ENCODE peak calls at places on chromosomes 2 and 18, in ten cellular contexts. K, J, R, X, N, E, O, I, T and V are unnamed samples.

GRCh38 chr18:80167331-80167730 is 58.3 kb downstream of the ADNP2 start:
- DNase-seq in O (no peak), K (no peak), J (peak), N (no peak), E (peak), I (no peak), X (no peak), R (no peak), T (no peak), V (no peak)

GRCh38 chr18:21129586-21130216 is 18.1 kb upstream of the ROCK1 start:
- DNase-seq in K (no peak), O (no peak), T (no peak), I (no peak), N (no peak), X (no peak), J (no peak), E (no peak), R (peak), V (no peak)

GRCh38 chr2:223169830-223170605 is 118.0 kb downstream of the KCNE4 start:
- DNase-seq in X (no peak), R (no peak), J (no peak), T (no peak), K (peak), N (no peak), E (no peak), O (no peak), I (no peak), V (no peak)

GRCh38 chr2:8906208-8906607 is 68.8 kb upstream of the KIDINS220 start:
- DNase-seq in N (no peak), K (no peak), J (no peak), X (no peak), R (peak), I (no peak), E (no peak), O (peak), T (no peak), V (no peak)

GRCh38 chr2:237440819-237441281 is 26.9 kb upstream of the COL6A3 start:
- DNase-seq in R (no peak), J (no peak), O (no peak), X (no peak), T (no peak), N (no peak), I (no peak), E (no peak), K (no peak), V (no peak)

GRCh38 chr2:192373754-192374153 is 179.0 kb upstream of the TMEFF2 start:
- DNase-seq in E (no peak), K (no peak), J (no peak), N (no peak), O (no peak), T (no peak), R (peak), I (no peak), X (no peak), V (no peak)

GRCh38 chr2:143165291-143165690 is 36.1 kb downstream of the ARHGAP15 start:
- DNase-seq in R (no peak), N (no peak), J (no peak), I (no peak), K (no peak), X (no peak), T (no peak), E (no peak), O (no peak), V (no peak)

GRCh38 chr2:12202702-12203101 is 456.3 kb downstream of the LPIN1 start:
- DNase-seq in N (no peak), K (no peak), R (peak), I (no peak), E (no peak), O (no peak), T (no peak), X (peak), J (no peak), V (no peak)

GRCh38 chr2:233100192-233100998 is 40.3 kb downstream of the INPP5D start:
- DNase-seq in K (no peak), O (no peak), X (no peak), E (no peak), R (no peak), T (no peak), N (no peak), J (no peak), I (no peak), V (no peak)

GRCh38 chr2:234952270-234953115 is 676 bp downstream of the SH3BP4 start:
- DNase-seq in O (no peak), K (peak), X (no peak), I (peak), T (no peak), E (peak), J (peak), R (no peak), N (peak), V (peak)

GRCh38 chr2:140600116-140600515 is 1530.7 kb downstream of the LRP1B start:
- DNase-seq in K (no peak), O (peak), I (no peak), J (no peak), X (no peak), T (no peak), N (no peak), E (no peak), R (peak), V (no peak)

GRCh38 chr2:197883354-197884032 is 79.1 kb downstream of the PLCL1 start:
- DNase-seq in O (no peak), E (no peak), X (no peak), K (no peak), I (no peak), T (no peak), N (no peak), R (peak), J (no peak), V (no peak)

GRCh38 chr2:96842600-96842999 is 1.2 kb downstream of the ANKRD23 start:
- DNase-seq in K (no peak), E (no peak), O (no peak), T (no peak), R (no peak), N (no peak), I (no peak), J (no peak), X (no peak), V (no peak)

GRCh38 chr2:29921560-29921915 is at the start of gene ALK:
- DNase-seq in O (peak), I (peak), R (peak), J (peak), E (peak), N (peak), T (peak), K (peak), X (peak), V (peak)

GRCh38 chr18:24400587-24400986 is 3.0 kb upstream of the OSBPL1A start:
- DNase-seq in J (no peak), O (no peak), E (no peak), R (peak), I (no peak), X (no peak), N (no peak), T (no peak), K (peak), V (no peak)

GRCh38 chr2:54353216-54353615 is 97.2 kb upstream of the TSPYL6 start:
- DNase-seq in N (no peak), I (no peak), O (no peak), X (no peak), T (no peak), E (no peak), R (no peak), J (no peak), K (no peak), V (no peak)

GRCh38 chr18:46731316-46731715 is 25.5 kb downstream of the ST8SIA5 start:
- DNase-seq in R (no peak), N (no peak), E (no peak), O (no peak), T (no peak), J (no peak), K (no peak), X (no peak), I (no peak), V (no peak)

GRCh38 chr2:31865215-31865614 is 145.6 kb downstream of the MEMO1 start:
- DNase-seq in J (no peak), X (no peak), N (no peak), R (no peak), T (no peak), K (no peak), E (no peak), O (no peak), I (no peak), V (no peak)

GRCh38 chr2:10109311-10109710 is 13.2 kb upstream of the RRM2 start:
- DNase-seq in J (no peak), N (no peak), R (no peak), T (no peak), I (no peak), O (no peak), E (no peak), K (no peak), X (no peak), V (no peak)

GRCh38 chr2:239232195-239232578 is 168.6 kb downstream of the HDAC4 start:
- DNase-seq in N (no peak), J (no peak), O (no peak), X (no peak), R (no peak), T (no peak), I (no peak), E (no peak), K (no peak), V (no peak)

GRCh38 chr18:59861963-59862819 is 37.6 kb upstream of the PMAIP1 start:
- DNase-seq in E (no peak), X (no peak), N (no peak), J (no peak), I (no peak), R (no peak), O (peak), K (no peak), T (no peak), V (no peak)

GRCh38 chr2:241988146-241988545 is 118.6 kb downstream of the RTP5 start:
- DNase-seq in R (no peak), K (no peak), J (no peak), N (no peak), E (no peak), O (no peak), X (no peak), T (no peak), I (no peak), V (no peak)

GRCh38 chr2:3399829-3400228 is 20.3 kb downstream of the TRAPPC12 start:
- DNase-seq in N (no peak), J (peak), I (peak), X (peak), O (no peak), E (peak), K (no peak), T (no peak), R (no peak), V (no peak)